ENCODE peak calls at places on chromosomes 13 and 19, in six cellular contexts. One of them, this sample, is unnamed.

GRCh38 chr19:58279042-58279924 is 528 bp downstream of the ZNF8 start:
- DNase-seq in activated CD4-positive, CD25-positive, alpha-beta regulatory T cell: peak
- DNase-seq in Jurkat, Clone E6-1: no peak
- DNase-seq in mesendoderm: peak
- DNase-seq in activated CD4-positive, alpha-beta T cell treated with anti-CD3 and anti-CD28 coated beads for 1 hour: peak
- DNase-seq in islet precursor cell: peak
- DNase-seq in this sample: peak

GRCh38 chr19:39307822-39308530 is 11.8 kb downstream of the IFNL1 start:
- DNase-seq in activated CD4-positive, CD25-positive, alpha-beta regulatory T cell: no peak
- DNase-seq in Jurkat, Clone E6-1: no peak
- DNase-seq in mesendoderm: peak
- DNase-seq in activated CD4-positive, alpha-beta T cell treated with anti-CD3 and anti-CD28 coated beads for 1 hour: no peak
- DNase-seq in islet precursor cell: no peak
- DNase-seq in this sample: peak

GRCh38 chr19:52270266-52270885 is 989 bp downstream of the ZNF766 start:
- DNase-seq in activated CD4-positive, CD25-positive, alpha-beta regulatory T cell: no peak
- DNase-seq in Jurkat, Clone E6-1: no peak
- DNase-seq in mesendoderm: peak
- DNase-seq in activated CD4-positive, alpha-beta T cell treated with anti-CD3 and anti-CD28 coated beads for 1 hour: no peak
- DNase-seq in islet precursor cell: no peak
- DNase-seq in this sample: peak

GRCh38 chr13:104645786-104646185 is 1579.6 kb upstream of the SLC10A2 start:
- DNase-seq in activated CD4-positive, CD25-positive, alpha-beta regulatory T cell: no peak
- DNase-seq in Jurkat, Clone E6-1: no peak
- DNase-seq in mesendoderm: peak
- DNase-seq in activated CD4-positive, alpha-beta T cell treated with anti-CD3 and anti-CD28 coated beads for 1 hour: no peak
- DNase-seq in islet precursor cell: no peak
- DNase-seq in this sample: no peak

GRCh38 chr13:111330211-111330610 is 9.8 kb downstream of the TEX29 start:
- DNase-seq in activated CD4-positive, CD25-positive, alpha-beta regulatory T cell: no peak
- DNase-seq in Jurkat, Clone E6-1: no peak
- DNase-seq in mesendoderm: no peak
- DNase-seq in activated CD4-positive, alpha-beta T cell treated with anti-CD3 and anti-CD28 coated beads for 1 hour: no peak
- DNase-seq in islet precursor cell: no peak
- DNase-seq in this sample: no peak

GRCh38 chr19:12126707-12127106 is 13.4 kb downstream of the ZNF20 start:
- DNase-seq in activated CD4-positive, CD25-positive, alpha-beta regulatory T cell: no peak
- DNase-seq in Jurkat, Clone E6-1: peak
- DNase-seq in mesendoderm: no peak
- DNase-seq in activated CD4-positive, alpha-beta T cell treated with anti-CD3 and anti-CD28 coated beads for 1 hour: no peak
- DNase-seq in islet precursor cell: no peak
- DNase-seq in this sample: peak

GRCh38 chr13:93304134-93304533 is 77.5 kb downstream of the GPC6 start:
- DNase-seq in activated CD4-positive, CD25-positive, alpha-beta regulatory T cell: no peak
- DNase-seq in Jurkat, Clone E6-1: no peak
- DNase-seq in mesendoderm: no peak
- DNase-seq in activated CD4-positive, alpha-beta T cell treated with anti-CD3 and anti-CD28 coated beads for 1 hour: no peak
- DNase-seq in islet precursor cell: no peak
- DNase-seq in this sample: no peak

GRCh38 chr19:41323430-41324125 is 13.6 kb downstream of the CCDC97 start:
- DNase-seq in activated CD4-positive, CD25-positive, alpha-beta regulatory T cell: no peak
- DNase-seq in Jurkat, Clone E6-1: no peak
- DNase-seq in mesendoderm: peak
- DNase-seq in activated CD4-positive, alpha-beta T cell treated with anti-CD3 and anti-CD28 coated beads for 1 hour: no peak
- DNase-seq in islet precursor cell: peak
- DNase-seq in this sample: peak

GRCh38 chr13:24502567-24503375 is 9.8 kb downstream of the PARP4 start:
- DNase-seq in activated CD4-positive, CD25-positive, alpha-beta regulatory T cell: no peak
- DNase-seq in Jurkat, Clone E6-1: no peak
- DNase-seq in mesendoderm: peak
- DNase-seq in activated CD4-positive, alpha-beta T cell treated with anti-CD3 and anti-CD28 coated beads for 1 hour: no peak
- DNase-seq in islet precursor cell: peak
- DNase-seq in this sample: peak

This sample was measured in iPS-NIHi11.